ENCODE peak calls at places on chromosomes 3 and 15, in five cellular contexts. One of them, this sample, is unnamed.

GRCh38 chr15:46577767-46578166 is 942.9 kb downstream of the SQOR start:
- DNase-seq in NCI-H1105: no peak
- DNase-seq in coronary artery: no peak
- DNase-seq in A549: no peak
- DNase-seq in iris pigment epithelial cell: no peak
- DNase-seq in this sample: no peak

GRCh38 chr3:32313169-32313568 is 74.7 kb downstream of the CMTM8 start:
- DNase-seq in coronary artery: no peak
- DNase-seq in iris pigment epithelial cell: no peak
- DNase-seq in A549: no peak
- DNase-seq in NCI-H1105: no peak
- DNase-seq in this sample: no peak

GRCh38 chr3:132788299-132788698 is 66.1 kb upstream of the NPHP3 start:
- DNase-seq in NCI-H1105: peak; percentile 11
- DNase-seq in iris pigment epithelial cell: peak; percentile 80
- DNase-seq in coronary artery: no peak
- DNase-seq in A549: no peak
- DNase-seq in this sample: peak; percentile 60

GRCh38 chr3:196966526-196967401 is 1.9 kb downstream of the PIGZ start:
- DNase-seq in NCI-H1105: no peak
- DNase-seq in iris pigment epithelial cell: peak; percentile 28
- DNase-seq in A549: no peak
- DNase-seq in coronary artery: no peak
- DNase-seq in this sample: no peak

GRCh38 chr3:45226206-45226915 is at the start of gene TMEM158:
- DNase-seq in coronary artery: no peak
- DNase-seq in A549: peak; percentile 86
- DNase-seq in iris pigment epithelial cell: peak; percentile 81
- DNase-seq in NCI-H1105: peak; percentile 2
- DNase-seq in this sample: peak; percentile 12

GRCh38 chr15:41024141-41024540 is 70.9 kb downstream of the CHAC1 start:
- DNase-seq in iris pigment epithelial cell: peak; percentile 93
- DNase-seq in A549: no peak
- DNase-seq in coronary artery: no peak
- DNase-seq in NCI-H1105: no peak
- DNase-seq in this sample: no peak

GRCh38 chr15:99252326-99252725 is 1.0 kb downstream of the LRRC28 start:
- DNase-seq in iris pigment epithelial cell: no peak
- DNase-seq in A549: no peak
- DNase-seq in coronary artery: no peak
- DNase-seq in NCI-H1105: no peak
- DNase-seq in this sample: no peak

GRCh38 chr3:64229903-64230302 is 4.6 kb upstream of the PRICKLE2 start:
- DNase-seq in NCI-H1105: no peak
- DNase-seq in A549: no peak
- DNase-seq in coronary artery: no peak
- DNase-seq in iris pigment epithelial cell: peak; percentile 65
- DNase-seq in this sample: no peak

This sample was measured in NCI-H446 treated with DMSO at 0.1 percent for 48 hours.